ENCODE peak calls at places on chromosome 11, in five cellular contexts. F is breast epithelium, V is heart left ventricle, M is ovary, P is tibial nerve. Z is an unnamed sample. For H3K9me3, the result is how much of the 10 kb centered on the place peaks cover.

GRCh38 chr11:20065040-20065805 is 95.1 kb downstream of the DBX1 start:
- DNase-seq in F (no peak), V (no peak), P (no peak), M (no peak), Z (no peak)

GRCh38 chr11:119773016-119773415 is 44.0 kb upstream of the NECTIN1 start:
- DNase-seq in V (no peak), M (no peak), P (no peak), F (no peak), Z (no peak)

GRCh38 chr11:68946416-68947090 is 34.2 kb downstream of the MRGPRD start:
- DNase-seq in V (no peak), F (no peak), M (no peak), P (peak), Z (no peak)

GRCh38 chr11:2902784-2903671 is 17.5 kb upstream of the CDKN1C start:
- DNase-seq in V (no peak), M (peak), P (no peak), F (no peak), Z (no peak)

GRCh38 chr11:31995525-31996123 is 95.2 kb upstream of the RCN1 start:
- DNase-seq in P (no peak), V (no peak), F (no peak), M (no peak), Z (no peak)

GRCh38 chr11:74013141-74013540 is 4.3 kb upstream of the UCP3 start:
- DNase-seq in M (no peak), V (no peak), P (no peak), F (no peak), Z (no peak)

GRCh38 chr11:103910721-103911120 is 125.7 kb upstream of the DDI1 start:
- DNase-seq in V (no peak), P (no peak), F (no peak), M (no peak), Z (no peak)

GRCh38 chr11:30342736-30343166 is 19.8 kb downstream of the ARL14EP start:
- DNase-seq in M (no peak), F (no peak), V (no peak), P (no peak), Z (no peak)

GRCh38 chr11:110712643-110713468 is 619 bp upstream of the ARHGAP20 start:
- DNase-seq in V (peak), M (no peak), F (no peak), P (peak), Z (no peak)

GRCh38 chr11:112042161-112042960 is 17.2 kb downstream of the DLAT start:
- DNase-seq in F (no peak), M (no peak), V (no peak), P (no peak), Z (no peak)

GRCh38 chr11:126189109-126189929 is 22.1 kb downstream of the RPUSD4 start:
- DNase-seq in V (no peak), M (no peak), P (no peak), F (no peak), Z (no peak)

GRCh38 chr11:33916736-33917135 is 24.9 kb upstream of the LMO2 start:
- DNase-seq in F (no peak), V (no peak), P (no peak), M (no peak), Z (no peak)

GRCh38 chr11:33324211-33324985 is 67.2 kb downstream of the HIPK3 start:
- DNase-seq in F (no peak), V (no peak), M (no peak), P (no peak), Z (no peak)

GRCh38 chr11:70944141-70944540 is 308.2 kb downstream of the SHANK2 start:
- DNase-seq in V (no peak), F (no peak), M (no peak), P (no peak), Z (no peak)
- H3K9me3 ChIP-seq in V (under half), F (under half), M (under half), P (half or more), Z (under half)

GRCh38 chr11:60631939-60632338 is 67.5 kb upstream of the MS4A8 start:
- DNase-seq in P (no peak), V (no peak), F (no peak), M (no peak), Z (no peak)

GRCh38 chr11:60633645-60634044 is 65.8 kb upstream of the MS4A8 start:
- DNase-seq in F (no peak), M (no peak), V (no peak), P (no peak), Z (no peak)

GRCh38 chr11:60629399-60629798 is 70.0 kb upstream of the MS4A8 start:
- DNase-seq in M (no peak), P (no peak), F (no peak), V (no peak), Z (no peak)

GRCh38 chr11:60634151-60634550 is 65.3 kb upstream of the MS4A8 start:
- DNase-seq in F (no peak), M (no peak), P (no peak), V (no peak), Z (no peak)
- TF ChIP-seq CTCF in F (no peak), M (no peak), P (no peak), V (no peak), Z (no peak)

GRCh38 chr11:134069426-134069921 is 602 bp downstream of the JAM3 start:
- DNase-seq in M (peak), P (no peak), V (peak), F (no peak), Z (no peak)

GRCh38 chr11:134071766-134072403 is 3.0 kb downstream of the JAM3 start:
- DNase-seq in M (no peak), F (no peak), P (no peak), V (no peak), Z (no peak)

GRCh38 chr11:134071306-134071705 is 2.4 kb downstream of the JAM3 start:
- DNase-seq in V (no peak), M (no peak), F (no peak), P (no peak), Z (no peak)

GRCh38 chr11:134068829-134069425 is at the start of gene JAM3:
- DNase-seq in F (peak), P (peak), M (peak), V (peak), Z (peak)

GRCh38 chr11:134069996-134070845 is 1.3 kb downstream of the JAM3 start:
- DNase-seq in F (no peak), V (no peak), P (no peak), M (no peak), Z (no peak)
- H3K4me3 ChIP-seq in F (peak), V (peak), P (peak), M (peak), Z (no peak)

GRCh38 chr11:100095809-100096208 is 591.3 kb upstream of the ARHGAP42 start:
- DNase-seq in M (no peak), F (no peak), V (no peak), P (no peak), Z (no peak)
- H3K9me3 ChIP-seq in M (under half), F (under half), V (under half), P (under half), Z (under half)

DNA sequence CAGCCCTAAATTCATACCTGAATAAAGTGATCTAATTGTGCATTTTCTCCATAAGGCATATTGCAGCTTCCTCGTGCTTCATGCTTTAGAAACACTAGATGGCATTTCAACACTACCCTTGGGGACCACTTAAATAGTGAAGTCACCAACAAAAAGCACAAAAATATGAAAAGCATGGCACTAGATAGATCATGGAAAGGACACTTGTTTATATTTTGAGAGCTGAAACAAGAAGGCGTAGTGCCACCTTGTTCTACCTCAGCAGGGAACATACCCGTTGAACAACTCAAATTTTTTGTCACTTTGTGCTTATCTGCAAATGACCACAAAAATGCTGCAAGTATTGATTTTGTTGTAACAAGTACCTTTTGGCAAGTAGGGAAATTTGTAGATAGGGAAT is 8.6 kb downstream of the TBCEL start:
- DNase-seq in M (no peak), V (no peak), F (no peak), P (no peak), Z (no peak)
- TF ChIP-seq CTCF in M (no peak), V (no peak), F (no peak), P (no peak), Z (no peak)

DNA sequence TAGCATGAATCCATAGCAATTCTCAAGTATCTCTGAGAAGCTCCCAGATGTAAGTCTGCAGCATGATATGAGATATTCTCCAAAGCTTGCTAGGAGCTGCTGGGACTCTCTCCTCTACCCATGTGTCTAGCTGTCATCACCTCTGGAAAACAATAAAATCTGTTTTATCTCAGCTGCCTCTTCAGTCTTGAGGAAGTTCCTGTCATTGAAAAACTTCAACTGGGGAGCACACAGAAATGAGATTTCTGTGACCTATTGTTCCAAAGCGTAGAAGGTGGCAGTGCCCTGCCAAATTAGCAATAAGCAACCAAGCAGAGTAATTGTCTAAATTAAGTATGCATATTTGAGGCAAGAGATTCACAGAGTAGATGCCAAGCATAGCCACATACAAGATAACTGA is 1380.6 kb upstream of the RAG2 start:
- DNase-seq in F (no peak), P (no peak), V (no peak), M (no peak), Z (no peak)
- H3K4me3 ChIP-seq in F (no peak), P (no peak), V (no peak), M (no peak), Z (no peak)

DNA sequence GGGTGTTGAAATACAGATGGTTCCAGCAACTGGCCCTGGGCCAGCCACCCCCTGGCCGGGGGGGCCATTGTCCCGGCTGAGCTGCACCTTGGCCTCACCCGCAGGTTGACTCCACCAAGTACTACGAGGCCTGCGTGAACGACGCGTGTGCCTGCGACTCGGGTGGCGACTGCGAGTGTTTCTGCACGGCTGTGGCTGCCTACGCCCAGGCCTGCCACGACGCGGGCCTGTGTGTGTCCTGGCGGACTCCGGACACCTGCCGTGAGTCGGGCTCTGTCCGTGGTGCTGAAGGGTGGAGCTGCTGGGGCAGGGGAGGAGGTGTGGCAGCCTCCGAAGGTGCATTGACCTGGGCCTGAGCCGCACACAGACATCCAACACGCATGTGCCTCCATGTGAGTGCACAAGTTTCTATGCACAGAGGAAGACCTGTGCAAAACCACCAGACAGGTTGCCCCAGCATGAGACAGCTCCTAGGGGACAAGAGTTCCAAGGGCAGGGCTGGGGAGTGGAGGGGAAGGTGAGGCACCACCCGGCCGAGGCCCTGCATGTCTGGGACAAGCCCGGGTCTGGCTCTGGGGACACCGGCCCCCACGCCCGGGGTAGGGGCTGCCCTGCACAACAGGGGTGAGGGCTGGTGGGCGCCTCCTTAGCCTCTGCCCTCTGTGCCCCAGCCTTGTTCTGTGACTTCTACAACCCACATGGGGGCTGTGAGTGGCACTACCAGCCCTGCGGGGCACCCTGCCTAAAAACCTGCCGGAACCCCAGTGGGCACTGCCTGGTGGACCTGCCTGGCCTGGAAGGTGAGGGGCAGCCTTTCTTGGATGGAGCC is 16.1 kb downstream of the MUC5B start:
- DNase-seq in P (no peak), F (peak), M (no peak), V (no peak), Z (no peak)
- H3K9me3 ChIP-seq in P (under half), F (under half), M (under half), V (under half), Z (under half)

GRCh38 chr11:63869171-63869591 is 30.3 kb downstream of the MARK2 start:
- DNase-seq in V (no peak), P (no peak), F (no peak), M (no peak), Z (no peak)
- TF ChIP-seq CTCF in V (no peak), P (no peak), F (no peak), M (no peak), Z (no peak)

DNA sequence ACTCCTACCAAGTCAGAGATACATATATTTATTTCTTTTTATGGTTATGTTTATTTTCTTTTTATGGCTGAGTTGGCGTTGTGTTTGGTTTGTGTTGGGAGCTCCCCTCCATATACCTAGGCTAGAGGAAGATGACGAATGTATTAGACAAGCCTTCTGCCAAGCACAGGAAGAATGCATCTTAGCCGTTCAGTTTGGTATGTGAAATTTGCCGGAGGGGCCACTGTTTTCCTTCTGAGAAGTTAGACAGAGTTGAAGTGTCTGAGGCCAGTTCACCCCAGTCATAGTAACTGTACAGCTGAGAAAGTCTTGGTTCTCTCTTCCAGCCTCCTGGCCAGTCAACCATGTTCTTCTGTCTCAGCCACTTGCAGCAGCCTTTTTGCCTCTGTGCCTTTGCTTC is 29.8 kb downstream of the TEAD1 start:
- DNase-seq in V (no peak), F (no peak), P (no peak), M (no peak), Z (no peak)
- H3K4me3 ChIP-seq in V (no peak), F (no peak), P (no peak), M (no peak), Z (no peak)

DNA sequence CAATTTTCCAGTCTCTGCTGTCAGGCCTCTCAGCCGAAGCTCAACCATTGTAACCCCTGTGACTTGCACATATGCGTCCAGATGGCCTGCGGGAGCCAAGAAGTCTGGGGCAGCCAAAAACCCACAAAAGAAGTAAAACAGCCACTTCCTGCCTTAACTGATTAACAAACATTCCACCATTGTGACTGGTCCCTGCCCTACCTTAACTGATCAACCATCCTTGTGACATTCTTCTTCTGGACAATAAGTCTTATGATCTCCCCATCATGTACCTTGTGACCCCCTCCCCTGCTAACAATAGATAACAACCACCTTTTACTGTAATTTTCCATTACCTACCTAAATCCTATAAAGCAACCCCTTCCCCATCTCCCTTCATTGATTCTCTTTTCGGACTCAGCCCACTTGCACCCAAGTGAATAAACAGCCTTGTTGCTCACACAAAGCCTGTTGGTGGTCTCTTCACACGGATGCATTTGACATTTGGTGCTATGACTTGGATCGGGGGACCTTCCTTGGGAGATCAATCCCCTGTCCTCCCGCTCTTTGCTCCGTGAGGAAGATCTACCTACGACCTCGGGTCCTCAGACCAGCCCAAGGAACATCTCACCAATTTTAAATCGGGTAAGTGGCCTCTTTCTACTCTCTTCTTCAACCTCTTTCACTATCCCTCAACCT is 1.3 kb upstream of the NDUFC2 start:
- DNase-seq in F (peak), P (no peak), M (no peak), V (no peak), Z (no peak)
- H3K9me3 ChIP-seq in F (under half), P (under half), M (under half), V (under half), Z (under half)